ENCODE peak calls at places on chromosome 20, in ten cellular contexts. One of them, this sample, is unnamed.

GRCh38 chr20:52056203-52057062 is 135.1 kb downstream of the ZFP64 start:
- DNase-seq in fibroblast of lung: peak
- DNase-seq in effector memory CD4-positive, alpha-beta T cell: no peak
- DNase-seq in KG1: no peak
- DNase-seq in H54: peak
- DNase-seq in stimulated activated CD8-positive, alpha-beta memory T cell treated with anti-CD3 and anti-CD28 coated beads, Interleukin-15, amount 100 ng/mL, for 4 hours: no peak
- DNase-seq in HTR-8/SVneo: no peak
- DNase-seq in B cell: no peak
- DNase-seq in RPMI8226: no peak
- DNase-seq in D341Med: no peak
- DNase-seq in this sample: no peak

GRCh38 chr20:50191566-50192363 is 1.1 kb downstream of the CEBPB start:
- DNase-seq in fibroblast of lung: peak
- DNase-seq in effector memory CD4-positive, alpha-beta T cell: peak
- DNase-seq in KG1: peak
- DNase-seq in H54: no peak
- DNase-seq in stimulated activated CD8-positive, alpha-beta memory T cell treated with anti-CD3 and anti-CD28 coated beads, Interleukin-15, amount 100 ng/mL, for 4 hours: peak
- DNase-seq in HTR-8/SVneo: no peak
- DNase-seq in B cell: peak
- DNase-seq in RPMI8226: peak
- DNase-seq in D341Med: peak
- DNase-seq in this sample: peak

GRCh38 chr20:37564388-37565133 is 36.9 kb upstream of the BLCAP start:
- DNase-seq in fibroblast of lung: no peak
- DNase-seq in effector memory CD4-positive, alpha-beta T cell: peak
- DNase-seq in KG1: peak
- DNase-seq in H54: peak
- DNase-seq in stimulated activated CD8-positive, alpha-beta memory T cell treated with anti-CD3 and anti-CD28 coated beads, Interleukin-15, amount 100 ng/mL, for 4 hours: no peak
- DNase-seq in HTR-8/SVneo: peak
- DNase-seq in B cell: peak
- DNase-seq in RPMI8226: peak
- DNase-seq in D341Med: peak
- DNase-seq in this sample: peak

GRCh38 chr20:49880177-49880576 is 35.2 kb downstream of the SPATA2 start:
- DNase-seq in fibroblast of lung: peak
- DNase-seq in effector memory CD4-positive, alpha-beta T cell: no peak
- DNase-seq in KG1: no peak
- DNase-seq in H54: no peak
- DNase-seq in stimulated activated CD8-positive, alpha-beta memory T cell treated with anti-CD3 and anti-CD28 coated beads, Interleukin-15, amount 100 ng/mL, for 4 hours: no peak
- DNase-seq in HTR-8/SVneo: no peak
- DNase-seq in B cell: no peak
- DNase-seq in RPMI8226: no peak
- DNase-seq in D341Med: no peak
- DNase-seq in this sample: no peak

GRCh38 chr20:46520976-46521579 is 7.7 kb upstream of the ZNF334 start:
- DNase-seq in fibroblast of lung: peak
- DNase-seq in effector memory CD4-positive, alpha-beta T cell: peak
- DNase-seq in KG1: peak
- DNase-seq in H54: peak
- DNase-seq in stimulated activated CD8-positive, alpha-beta memory T cell treated with anti-CD3 and anti-CD28 coated beads, Interleukin-15, amount 100 ng/mL, for 4 hours: no peak
- DNase-seq in HTR-8/SVneo: peak
- DNase-seq in B cell: peak
- DNase-seq in RPMI8226: peak
- DNase-seq in D341Med: peak
- DNase-seq in this sample: peak

GRCh38 chr20:41958391-41958790 is 340.2 kb upstream of the CHD6 start:
- DNase-seq in fibroblast of lung: no peak
- DNase-seq in effector memory CD4-positive, alpha-beta T cell: no peak
- DNase-seq in KG1: no peak
- DNase-seq in H54: no peak
- DNase-seq in stimulated activated CD8-positive, alpha-beta memory T cell treated with anti-CD3 and anti-CD28 coated beads, Interleukin-15, amount 100 ng/mL, for 4 hours: no peak
- DNase-seq in HTR-8/SVneo: no peak
- DNase-seq in B cell: no peak
- DNase-seq in RPMI8226: no peak
- DNase-seq in D341Med: no peak
- DNase-seq in this sample: no peak

GRCh38 chr20:57792386-57793095 is 82.7 kb upstream of the PMEPA1 start:
- DNase-seq in fibroblast of lung: peak
- DNase-seq in effector memory CD4-positive, alpha-beta T cell: no peak
- DNase-seq in KG1: no peak
- DNase-seq in H54: no peak
- DNase-seq in stimulated activated CD8-positive, alpha-beta memory T cell treated with anti-CD3 and anti-CD28 coated beads, Interleukin-15, amount 100 ng/mL, for 4 hours: no peak
- DNase-seq in HTR-8/SVneo: no peak
- DNase-seq in B cell: no peak
- DNase-seq in RPMI8226: no peak
- DNase-seq in D341Med: no peak
- DNase-seq in this sample: no peak

GRCh38 chr20:51562334-51563140 is 20.0 kb upstream of the NFATC2 start:
- DNase-seq in fibroblast of lung: peak
- DNase-seq in effector memory CD4-positive, alpha-beta T cell: no peak
- DNase-seq in KG1: peak
- DNase-seq in H54: peak
- DNase-seq in stimulated activated CD8-positive, alpha-beta memory T cell treated with anti-CD3 and anti-CD28 coated beads, Interleukin-15, amount 100 ng/mL, for 4 hours: no peak
- DNase-seq in HTR-8/SVneo: peak
- DNase-seq in B cell: peak
- DNase-seq in RPMI8226: no peak
- DNase-seq in D341Med: peak
- DNase-seq in this sample: peak

GRCh38 chr20:19376451-19376971 is 164.1 kb downstream of the SLC24A3 start:
- DNase-seq in fibroblast of lung: no peak
- DNase-seq in effector memory CD4-positive, alpha-beta T cell: no peak
- DNase-seq in KG1: no peak
- DNase-seq in H54: no peak
- DNase-seq in stimulated activated CD8-positive, alpha-beta memory T cell treated with anti-CD3 and anti-CD28 coated beads, Interleukin-15, amount 100 ng/mL, for 4 hours: no peak
- DNase-seq in HTR-8/SVneo: no peak
- DNase-seq in B cell: no peak
- DNase-seq in RPMI8226: no peak
- DNase-seq in D341Med: no peak
- DNase-seq in this sample: no peak

GRCh38 chr20:22520381-22520780 is 64.0 kb downstream of the FOXA2 start:
- DNase-seq in fibroblast of lung: no peak
- DNase-seq in effector memory CD4-positive, alpha-beta T cell: no peak
- DNase-seq in KG1: no peak
- DNase-seq in H54: no peak
- DNase-seq in stimulated activated CD8-positive, alpha-beta memory T cell treated with anti-CD3 and anti-CD28 coated beads, Interleukin-15, amount 100 ng/mL, for 4 hours: no peak
- DNase-seq in HTR-8/SVneo: no peak
- DNase-seq in B cell: no peak
- DNase-seq in RPMI8226: no peak
- DNase-seq in D341Med: no peak
- DNase-seq in this sample: no peak

GRCh38 chr20:47029845-47030244 is 135.2 kb downstream of the EYA2 start:
- DNase-seq in fibroblast of lung: no peak
- DNase-seq in effector memory CD4-positive, alpha-beta T cell: no peak
- DNase-seq in KG1: no peak
- DNase-seq in H54: no peak
- DNase-seq in stimulated activated CD8-positive, alpha-beta memory T cell treated with anti-CD3 and anti-CD28 coated beads, Interleukin-15, amount 100 ng/mL, for 4 hours: no peak
- DNase-seq in HTR-8/SVneo: no peak
- DNase-seq in B cell: no peak
- DNase-seq in RPMI8226: no peak
- DNase-seq in D341Med: no peak
- DNase-seq in this sample: no peak

GRCh38 chr20:48425776-48426175 is 402.0 kb downstream of the PREX1 start:
- DNase-seq in fibroblast of lung: no peak
- DNase-seq in effector memory CD4-positive, alpha-beta T cell: no peak
- DNase-seq in KG1: no peak
- DNase-seq in H54: no peak
- DNase-seq in stimulated activated CD8-positive, alpha-beta memory T cell treated with anti-CD3 and anti-CD28 coated beads, Interleukin-15, amount 100 ng/mL, for 4 hours: no peak
- DNase-seq in HTR-8/SVneo: no peak
- DNase-seq in B cell: no peak
- DNase-seq in RPMI8226: no peak
- DNase-seq in D341Med: no peak
- DNase-seq in this sample: no peak

GRCh38 chr20:61249626-61250025 is 2.4 kb upstream of the CDH4 start:
- DNase-seq in fibroblast of lung: no peak
- DNase-seq in effector memory CD4-positive, alpha-beta T cell: no peak
- DNase-seq in KG1: no peak
- DNase-seq in H54: no peak
- DNase-seq in stimulated activated CD8-positive, alpha-beta memory T cell treated with anti-CD3 and anti-CD28 coated beads, Interleukin-15, amount 100 ng/mL, for 4 hours: no peak
- DNase-seq in HTR-8/SVneo: no peak
- DNase-seq in B cell: no peak
- DNase-seq in RPMI8226: no peak
- DNase-seq in D341Med: no peak
- DNase-seq in this sample: no peak